ENCODE peak calls at places on chromosomes 1 and 21, in eight cellular contexts. One of them, this sample, is unnamed.

GRCh38 chr1:233025156-233025555 is 74.7 kb downstream of the NTPCR start:
- DNase-seq in H7: peak
- DNase-seq in AG20443: peak
- DNase-seq in Right ventricle myocardium superior: peak
- DNase-seq in AG04450: no peak
- DNase-seq in left ventricle myocardium inferior: peak
- DNase-seq in right lobe of liver: peak
- DNase-seq in uterus: no peak
- DNase-seq in this sample: peak

GRCh38 chr1:231803353-231803752 is 176.8 kb downstream of the DISC1 start:
- DNase-seq in AG04450: no peak
- DNase-seq in right lobe of liver: no peak
- DNase-seq in H7: no peak
- DNase-seq in uterus: no peak
- DNase-seq in Right ventricle myocardium superior: peak
- DNase-seq in left ventricle myocardium inferior: no peak
- DNase-seq in AG20443: peak
- DNase-seq in this sample: peak

GRCh38 chr1:21736876-21737275 is 46.1 kb downstream of the USP48 start:
- DNase-seq in uterus: no peak
- DNase-seq in H7: no peak
- DNase-seq in AG20443: no peak
- DNase-seq in Right ventricle myocardium superior: no peak
- DNase-seq in left ventricle myocardium inferior: no peak
- DNase-seq in AG04450: no peak
- DNase-seq in right lobe of liver: no peak
- DNase-seq in this sample: no peak

GRCh38 chr1:98698625-98699024 is 37.1 kb downstream of the SNX7 start:
- DNase-seq in H7: no peak
- DNase-seq in right lobe of liver: no peak
- DNase-seq in Right ventricle myocardium superior: no peak
- DNase-seq in AG20443: no peak
- DNase-seq in AG04450: no peak
- DNase-seq in uterus: no peak
- DNase-seq in left ventricle myocardium inferior: no peak
- DNase-seq in this sample: no peak

GRCh38 chr1:48492392-48492791 is 20.4 kb upstream of the SPATA6 start:
- DNase-seq in left ventricle myocardium inferior: no peak
- DNase-seq in AG20443: no peak
- DNase-seq in Right ventricle myocardium superior: no peak
- DNase-seq in right lobe of liver: no peak
- DNase-seq in AG04450: no peak
- DNase-seq in H7: no peak
- DNase-seq in uterus: no peak
- DNase-seq in this sample: no peak

GRCh38 chr1:92850019-92850418 is 18.2 kb downstream of the RPL5 start:
- DNase-seq in H7: no peak
- DNase-seq in AG20443: no peak
- DNase-seq in uterus: no peak
- DNase-seq in left ventricle myocardium inferior: no peak
- DNase-seq in AG04450: no peak
- DNase-seq in Right ventricle myocardium superior: no peak
- DNase-seq in right lobe of liver: no peak
- DNase-seq in this sample: no peak

GRCh38 chr1:47663286-47663685 is 225.4 kb downstream of the FOXD2 start:
- DNase-seq in Right ventricle myocardium superior: no peak
- DNase-seq in H7: no peak
- DNase-seq in AG20443: no peak
- DNase-seq in left ventricle myocardium inferior: no peak
- DNase-seq in AG04450: no peak
- DNase-seq in uterus: no peak
- DNase-seq in right lobe of liver: no peak
- DNase-seq in this sample: no peak

GRCh38 chr21:45804809-45805313 is 161.3 kb downstream of the PCBP3 start:
- DNase-seq in right lobe of liver: no peak
- DNase-seq in AG04450: no peak
- DNase-seq in H7: no peak
- DNase-seq in left ventricle myocardium inferior: no peak
- DNase-seq in uterus: no peak
- DNase-seq in AG20443: no peak
- DNase-seq in Right ventricle myocardium superior: no peak
- DNase-seq in this sample: no peak

GRCh38 chr1:37922767-37923550 is 23.9 kb downstream of the INPP5B start:
- DNase-seq in AG20443: no peak
- DNase-seq in right lobe of liver: no peak
- DNase-seq in Right ventricle myocardium superior: no peak
- DNase-seq in uterus: no peak
- DNase-seq in left ventricle myocardium inferior: no peak
- DNase-seq in AG04450: no peak
- DNase-seq in H7: no peak
- DNase-seq in this sample: no peak

GRCh38 chr1:228919919-228920318 is 184.6 kb downstream of the RHOU start:
- DNase-seq in AG04450: no peak
- DNase-seq in uterus: no peak
- DNase-seq in H7: no peak
- DNase-seq in AG20443: no peak
- DNase-seq in Right ventricle myocardium superior: no peak
- DNase-seq in left ventricle myocardium inferior: no peak
- DNase-seq in right lobe of liver: peak
- DNase-seq in this sample: no peak

GRCh38 chr1:32919811-32920733 is 18.9 kb upstream of the TMEM54 start:
- DNase-seq in AG04450: peak
- DNase-seq in H7: no peak
- DNase-seq in right lobe of liver: no peak
- DNase-seq in uterus: no peak
- DNase-seq in AG20443: peak
- DNase-seq in left ventricle myocardium inferior: no peak
- DNase-seq in Right ventricle myocardium superior: no peak
- DNase-seq in this sample: no peak

GRCh38 chr1:223039990-223040389 is 103.1 kb downstream of the TLR5 start:
- DNase-seq in AG20443: no peak
- DNase-seq in AG04450: no peak
- DNase-seq in Right ventricle myocardium superior: no peak
- DNase-seq in left ventricle myocardium inferior: no peak
- DNase-seq in right lobe of liver: peak
- DNase-seq in H7: no peak
- DNase-seq in uterus: no peak
- DNase-seq in this sample: no peak

GRCh38 chr1:207404849-207405525 is 49.1 kb upstream of the CR2 start:
- DNase-seq in H7: peak
- DNase-seq in Right ventricle myocardium superior: no peak
- DNase-seq in right lobe of liver: no peak
- DNase-seq in AG20443: peak
- DNase-seq in AG04450: peak
- DNase-seq in uterus: no peak
- DNase-seq in left ventricle myocardium inferior: no peak
- DNase-seq in this sample: no peak

GRCh38 chr1:54549181-54549924 is 1.3 kb downstream of the ACOT11 start:
- DNase-seq in AG20443: peak
- DNase-seq in H7: peak
- DNase-seq in left ventricle myocardium inferior: peak
- DNase-seq in uterus: peak
- DNase-seq in AG04450: no peak
- DNase-seq in Right ventricle myocardium superior: peak
- DNase-seq in right lobe of liver: peak
- DNase-seq in this sample: peak

GRCh38 chr21:34526618-34527290 is 14.7 kb upstream of the KCNE1 start:
- DNase-seq in H7: peak
- DNase-seq in uterus: peak
- DNase-seq in AG20443: peak
- DNase-seq in right lobe of liver: peak
- DNase-seq in AG04450: peak
- DNase-seq in Right ventricle myocardium superior: peak
- DNase-seq in left ventricle myocardium inferior: peak
- DNase-seq in this sample: peak

GRCh38 chr1:45864765-45865164 is 61.4 kb downstream of the MAST2 start:
- DNase-seq in right lobe of liver: no peak
- DNase-seq in uterus: no peak
- DNase-seq in AG04450: no peak
- DNase-seq in Right ventricle myocardium superior: no peak
- DNase-seq in AG20443: no peak
- DNase-seq in H7: no peak
- DNase-seq in left ventricle myocardium inferior: no peak
- DNase-seq in this sample: no peak

GRCh38 chr1:89973481-89974127 is 21.3 kb upstream of the ZNF326 start:
- DNase-seq in left ventricle myocardium inferior: no peak
- DNase-seq in Right ventricle myocardium superior: no peak
- DNase-seq in uterus: no peak
- DNase-seq in AG04450: no peak
- DNase-seq in right lobe of liver: no peak
- DNase-seq in H7: no peak
- DNase-seq in AG20443: no peak
- DNase-seq in this sample: no peak

GRCh38 chr1:201190624-201191051 is at the start of gene IGFN1:
- DNase-seq in right lobe of liver: no peak
- DNase-seq in Right ventricle myocardium superior: no peak
- DNase-seq in left ventricle myocardium inferior: no peak
- DNase-seq in AG20443: no peak
- DNase-seq in AG04450: no peak
- DNase-seq in uterus: no peak
- DNase-seq in H7: peak
- DNase-seq in this sample: no peak

GRCh38 chr21:45993210-45994085 is 11.9 kb downstream of the COL6A1 start:
- DNase-seq in AG04450: no peak
- DNase-seq in Right ventricle myocardium superior: peak
- DNase-seq in right lobe of liver: peak
- DNase-seq in uterus: peak
- DNase-seq in left ventricle myocardium inferior: peak
- DNase-seq in H7: no peak
- DNase-seq in AG20443: no peak
- DNase-seq in this sample: peak

GRCh38 chr1:200857804-200858203 is 15.0 kb upstream of the GPR25 start:
- DNase-seq in AG20443: no peak
- DNase-seq in AG04450: no peak
- DNase-seq in H7: no peak
- DNase-seq in uterus: no peak
- DNase-seq in left ventricle myocardium inferior: no peak
- DNase-seq in right lobe of liver: no peak
- DNase-seq in Right ventricle myocardium superior: no peak
- DNase-seq in this sample: no peak

This sample was measured in left cardiac atrium.